ENCODE peak calls at places on chromosomes 3 and 15, in eight cellular contexts. X, Z, U, H, B, R, Y and D are unnamed samples.

GRCh38 chr3:157127831-157128767 is 31.8 kb downstream of the CCNL1 start:
- DNase-seq in U (no peak), Y (no peak), B (peak), R (no peak), X (peak), Z (peak), H (peak), D (no peak)

GRCh38 chr15:60647246-60647645 is 168.3 kb upstream of the ICE2 start:
- DNase-seq in Y (no peak), H (no peak), X (no peak), R (no peak), U (no peak), B (no peak), Z (no peak), D (no peak)

GRCh38 chr3:110521019-110521418 is 550.6 kb upstream of the NECTIN3 start:
- DNase-seq in X (no peak), U (no peak), Y (no peak), R (no peak), H (no peak), Z (peak), B (no peak), D (no peak)

GRCh38 chr15:51727141-51727897 is 10.1 kb downstream of the LYSMD2 start:
- DNase-seq in Y (no peak), U (no peak), Z (no peak), R (no peak), H (no peak), X (peak), B (no peak), D (no peak)

GRCh38 chr3:38580450-38581382 is 68.8 kb downstream of the SCN5A start:
- DNase-seq in Y (no peak), X (no peak), Z (no peak), H (no peak), R (no peak), B (no peak), U (no peak), D (no peak)

GRCh38 chr3:114418724-114419543 is 125.1 kb downstream of the TIGIT start:
- DNase-seq in Z (peak), H (no peak), Y (no peak), R (no peak), U (peak), B (peak), X (no peak), D (peak)

GRCh38 chr15:74449066-74449465 is 11.9 kb downstream of the UBL7 start:
- DNase-seq in B (no peak), R (no peak), H (no peak), Z (no peak), X (no peak), U (no peak), Y (no peak), D (no peak)

GRCh38 chr3:10518506-10519150 is 13.2 kb upstream of the ATP2B2 start:
- DNase-seq in Z (peak), H (no peak), U (no peak), B (no peak), X (no peak), Y (no peak), R (no peak), D (no peak)

GRCh38 chr3:112605285-112605684 is 35.7 kb downstream of the CCDC80 start:
- DNase-seq in B (no peak), Y (no peak), H (no peak), U (no peak), Z (peak), X (no peak), R (no peak), D (no peak)

GRCh38 chr15:43253431-43254403 is 13.0 kb downstream of the TGM5 start:
- DNase-seq in H (no peak), Y (no peak), R (no peak), X (no peak), U (no peak), B (no peak), Z (peak), D (no peak)

GRCh38 chr3:81581966-81582599 is 179.4 kb downstream of the GBE1 start:
- DNase-seq in Y (no peak), H (no peak), U (no peak), X (no peak), Z (peak), R (no peak), B (no peak), D (peak)

GRCh38 chr3:185455860-185456259 is 43.0 kb downstream of the TMEM41A start:
- DNase-seq in X (no peak), H (no peak), U (no peak), Z (no peak), R (no peak), Y (no peak), B (no peak), D (no peak)

GRCh38 chr15:39504812-39505211 is 76.1 kb upstream of the THBS1 start:
- DNase-seq in Y (no peak), X (no peak), R (no peak), U (no peak), B (no peak), Z (peak), H (no peak), D (no peak)